ENCODE peak calls at places on chromosomes 1 and 21, in seven cellular contexts. R, H, V, D, G, F and C are unnamed samples.

GRCh38 chr1:180365039-180365438 is 135.0 kb downstream of the LHX4 start:
- DNase-seq in D (no peak), F (no peak), H (no peak), V (no peak), R (no peak), G (no peak), C (no peak)

GRCh38 chr21:45834026-45834715 is 147.4 kb upstream of the COL6A1 start:
- DNase-seq in D (no peak), F (no peak), G (no peak), R (no peak), H (no peak), V (no peak), C (no peak)

GRCh38 chr1:225468270-225469020 is 40.6 kb upstream of the LBR start:
- DNase-seq in F (no peak), V (no peak), H (no peak), D (no peak), R (no peak), G (no peak), C (no peak)

GRCh38 chr1:238340989-238341388 is 450.3 kb upstream of the ZP4 start:
- DNase-seq in V (peak), G (no peak), R (no peak), F (no peak), H (no peak), D (no peak), C (no peak)

GRCh38 chr21:14850394-14850793 is 214.4 kb downstream of the NRIP1 start:
- DNase-seq in G (no peak), V (peak), H (no peak), D (no peak), R (no peak), F (no peak), C (no peak)

GRCh38 chr21:44793269-44794030 is 8.2 kb downstream of the UBE2G2 start:
- DNase-seq in F (peak), R (no peak), V (peak), D (peak), G (peak), H (no peak), C (no peak)

GRCh38 chr21:43308511-43309283 is 118.2 kb downstream of the SIK1 start:
- DNase-seq in H (no peak), G (peak), D (no peak), F (no peak), V (no peak), R (no peak), C (no peak)

GRCh38 chr1:154808909-154809262 is 61.2 kb downstream of the KCNN3 start:
- DNase-seq in G (peak), H (no peak), R (no peak), V (no peak), F (no peak), D (no peak), C (no peak)

GRCh38 chr1:8711161-8711560 is 106.3 kb downstream of the RERE start:
- DNase-seq in R (no peak), D (no peak), F (no peak), H (no peak), G (no peak), V (no peak), C (no peak)

GRCh38 chr1:172697463-172698100 is 38.7 kb downstream of the FASLG start:
- DNase-seq in H (no peak), D (no peak), R (no peak), V (no peak), G (no peak), F (no peak), C (no peak)

GRCh38 chr21:36202721-36203602 is 46.3 kb downstream of the DOP1B start:
- DNase-seq in D (no peak), F (no peak), R (no peak), G (no peak), V (peak), H (no peak), C (no peak)

GRCh38 chr1:201480231-201481003 is 11.4 kb upstream of the PHLDA3 start:
- DNase-seq in V (peak), R (no peak), F (peak), H (peak), D (no peak), G (peak), C (no peak)

GRCh38 chr1:82269466-82269865 is 468.7 kb downstream of the ADGRL2 start:
- DNase-seq in G (no peak), V (no peak), F (no peak), H (no peak), D (peak), R (no peak), C (no peak)

GRCh38 chr1:74375376-74375775 is 137.0 kb downstream of the LRRC53 start:
- DNase-seq in V (no peak), G (no peak), R (no peak), H (no peak), F (no peak), D (no peak), C (no peak)

GRCh38 chr1:151762941-151763921 is at the start of gene MRPL9:
- DNase-seq in F (peak), V (peak), D (peak), H (peak), G (peak), R (no peak), C (peak)

GRCh38 chr1:43143441-43143888 is 28.6 kb downstream of the EBNA1BP2 start:
- DNase-seq in V (no peak), F (no peak), G (no peak), H (no peak), R (peak), D (no peak), C (no peak)

GRCh38 chr21:17352937-17353655 is 159.7 kb upstream of the CXADR start:
- DNase-seq in F (no peak), H (no peak), D (peak), G (no peak), V (no peak), R (no peak), C (no peak)

GRCh38 chr1:244705268-244706234 is 52.6 kb downstream of the DESI2 start:
- DNase-seq in R (no peak), V (no peak), F (no peak), G (peak), D (no peak), H (no peak), C (no peak)

GRCh38 chr21:40516336-40516735 is 330.6 kb downstream of the DSCAM start:
- DNase-seq in H (no peak), G (peak), R (no peak), D (no peak), F (no peak), V (no peak), C (no peak)

GRCh38 chr1:23341829-23342697 is 2.0 kb downstream of the HNRNPR start:
- DNase-seq in R (no peak), F (no peak), V (no peak), G (no peak), H (no peak), D (no peak), C (no peak)

GRCh38 chr1:42259059-42259738 is 75.8 kb downstream of the FOXJ3 start:
- DNase-seq in H (no peak), G (no peak), F (no peak), V (peak), D (peak), R (no peak), C (no peak)

GRCh38 chr1:152656459-152656858 is 6.7 kb upstream of the LCE2D start:
- DNase-seq in H (no peak), G (no peak), F (no peak), V (no peak), D (no peak), R (no peak), C (no peak)

GRCh38 chr1:59699227-59699847 is 115.4 kb upstream of the HOOK1 start:
- DNase-seq in G (no peak), V (peak), D (no peak), R (peak), F (no peak), H (no peak), C (no peak)

GRCh38 chr21:45104560-45104959 is 30.2 kb downstream of the ADARB1 start:
- DNase-seq in H (no peak), D (no peak), R (no peak), G (peak), V (no peak), F (peak), C (no peak)

GRCh38 chr21:45984584-45985095 is 3.1 kb downstream of the COL6A1 start:
- DNase-seq in R (no peak), D (no peak), F (no peak), H (no peak), V (no peak), G (no peak), C (no peak)

GRCh38 chr1:167493372-167493771 is 25.0 kb downstream of the CD247 start:
- DNase-seq in D (no peak), F (no peak), G (no peak), R (no peak), V (no peak), H (no peak), C (no peak)

GRCh38 chr1:205429742-205430464 is 8.0 kb upstream of the LEMD1 start:
- DNase-seq in G (no peak), D (no peak), V (no peak), F (no peak), H (no peak), R (no peak), C (no peak)

GRCh38 chr1:29964718-29965533 is 728.6 kb downstream of the PTPRU start:
- DNase-seq in H (no peak), F (no peak), V (no peak), R (no peak), D (no peak), G (no peak), C (no peak)

GRCh38 chr1:109240158-109241152 is 8.9 kb upstream of the CELSR2 start:
- DNase-seq in G (peak), R (no peak), V (peak), F (no peak), H (no peak), D (peak), C (peak)

GRCh38 chr1:54137532-54138061 is 15.2 kb downstream of the CDCP2 start:
- DNase-seq in F (no peak), H (no peak), D (peak), R (no peak), V (no peak), G (no peak), C (no peak)

GRCh38 chr1:166675213-166675612 is 164.1 kb upstream of the POGK start:
- DNase-seq in G (no peak), F (no peak), H (no peak), V (no peak), D (no peak), R (no peak), C (no peak)

GRCh38 chr1:34013958-34014737 is 150.3 kb downstream of the HMGB4 start:
- DNase-seq in H (no peak), V (peak), R (peak), F (no peak), G (peak), D (no peak), C (no peak)